ENCODE peak calls at places on chromosome 6, in four cellular contexts. X, W, F and Y are unnamed samples.

GRCh38 chr6:144286503-144287393 is 1.6 kb downstream of the UTRN start:
- DNase-seq in X (peak; percentile 89), F (peak; percentile 85), W (peak; percentile 97), Y (peak; percentile 74)

GRCh38 chr6:4662886-4663285 is 113.3 kb upstream of the CDYL start:
- DNase-seq in W (no peak), F (no peak), X (no peak), Y (no peak)

GRCh38 chr6:89073014-89073620 is 7.4 kb upstream of the PNRC1 start:
- DNase-seq in X (no peak), F (no peak), W (no peak), Y (no peak)

GRCh38 chr6:68226460-68226859 is 408.6 kb upstream of the ADGRB3 start:
- DNase-seq in W (no peak), F (no peak), X (no peak), Y (no peak)

GRCh38 chr6:12280901-12281300 is 9.3 kb upstream of the EDN1 start:
- DNase-seq in X (no peak), F (peak; percentile 42), W (no peak), Y (no peak)

GRCh38 chr6:111586554-111586953 is 19.1 kb downstream of the TRAF3IP2 start:
- DNase-seq in X (no peak), F (no peak), W (no peak), Y (no peak)

GRCh38 chr6:128239146-128239545 is 281.3 kb downstream of the PTPRK start:
- DNase-seq in W (no peak), X (no peak), F (no peak), Y (no peak)

GRCh38 chr6:170082531-170083187 is 208.2 kb downstream of the DLL1 start:
- DNase-seq in X (no peak), F (no peak), W (peak; percentile 12), Y (no peak)

GRCh38 chr6:41894366-41895299 is 542 bp downstream of the USP49 start:
- DNase-seq in W (no peak), F (peak; percentile 20), X (no peak), Y (no peak)

GRCh38 chr6:5333653-5334052 is 72.3 kb downstream of the FARS2 start:
- DNase-seq in X (peak; percentile 53), W (peak; percentile 63), F (peak; percentile 44), Y (peak; percentile 42)

GRCh38 chr6:12238191-12238590 is 52.0 kb upstream of the EDN1 start:
- DNase-seq in F (no peak), X (no peak), W (no peak), Y (no peak)

GRCh38 chr6:132461958-132462357 is 51.0 kb downstream of the STX7 start:
- DNase-seq in X (no peak), W (peak; percentile 24), F (no peak), Y (no peak)

GRCh38 chr6:42278131-42278853 is 60.6 kb upstream of the MRPS10 start:
- DNase-seq in W (no peak), F (no peak), X (no peak), Y (no peak)

GRCh38 chr6:169224185-169224695 is 29.4 kb downstream of the THBS2 start:
- DNase-seq in X (peak; percentile 37), W (no peak), F (no peak), Y (no peak)

GRCh38 chr6:54107470-54107869 is 3.8 kb upstream of the MLIP start:
- DNase-seq in X (no peak), W (no peak), F (no peak), Y (no peak)

GRCh38 chr6:43219119-43219518 is 10.2 kb downstream of the DNPH1 start:
- DNase-seq in W (no peak), F (no peak), X (no peak), Y (no peak)

GRCh38 chr6:22057962-22058361 is 238.9 kb downstream of the PRL start:
- DNase-seq in W (no peak), F (peak; percentile 22), X (no peak), Y (no peak)

GRCh38 chr6:35136185-35136584 is 5.0 kb downstream of the TCP11 start:
- DNase-seq in X (no peak), F (no peak), W (no peak), Y (no peak)

GRCh38 chr6:3610206-3610605 is 141.3 kb downstream of the PXDC1 start:
- DNase-seq in W (peak; percentile 95), F (no peak), X (peak; percentile 20), Y (no peak)

GRCh38 chr6:50842861-50843384 is 24.3 kb downstream of the TFAP2B start:
- DNase-seq in W (no peak), F (no peak), X (no peak), Y (no peak)

GRCh38 chr6:36727491-36728021 is 29.9 kb downstream of the RAB44 start:
- DNase-seq in X (no peak), F (peak; percentile 49), W (peak; percentile 11), Y (no peak)

GRCh38 chr6:5094327-5094726 is 9.2 kb downstream of the PPP1R3G start:
- DNase-seq in F (peak; percentile 87), W (peak; percentile 76), X (peak; percentile 92), Y (peak; percentile 55)

GRCh38 chr6:156655267-156655918 is 121.8 kb upstream of the ARID1B start:
- DNase-seq in X (no peak), W (no peak), F (no peak), Y (no peak)

GRCh38 chr6:30942338-30943060 is 1.7 kb downstream of the MUCL3 start:
- DNase-seq in F (peak; percentile 95), W (peak; percentile 96), X (peak; percentile 80), Y (peak; percentile 53)

GRCh38 chr6:170444056-170444505 is 109.0 kb downstream of the PSMB1 start:
- DNase-seq in F (no peak), W (no peak), X (no peak), Y (no peak)

GRCh38 chr6:151112130-151112529 is 127.6 kb upstream of the AKAP12 start:
- DNase-seq in F (no peak), X (no peak), W (no peak), Y (no peak)

GRCh38 chr6:7960848-7961247 is 50.3 kb upstream of the TXNDC5 start:
- DNase-seq in W (no peak), F (no peak), X (no peak), Y (no peak)

GRCh38 chr6:13716955-13717295 is 5.3 kb upstream of the RANBP9 start:
- DNase-seq in X (no peak), W (no peak), F (no peak), Y (no peak)

GRCh38 chr6:34476941-34477340 is 11.1 kb downstream of the PACSIN1 start:
- DNase-seq in X (no peak), F (no peak), W (no peak), Y (no peak)

GRCh38 chr6:4612636-4613171 is 163.5 kb upstream of the CDYL start:
- DNase-seq in F (peak; percentile 81), W (no peak), X (peak; percentile 60), Y (no peak)

GRCh38 chr6:134503542-134504281 is 185.8 kb upstream of the SGK1 start:
- DNase-seq in W (no peak), F (peak; percentile 16), X (no peak), Y (no peak)

GRCh38 chr6:139452176-139452876 is 77.9 kb upstream of the CITED2 start:
- DNase-seq in W (peak; percentile 3), X (no peak), F (peak; percentile 18), Y (no peak)